ENCODE peak calls at places on chromosome 11, in six cellular contexts. K, F, T, D, E and A are unnamed samples.

GRCh38 chr11:123472236-123472935 is 42.3 kb downstream of the GRAMD1B start:
- DNase-seq in F (no peak), D (no peak), T (no peak), E (no peak), K (no peak), A (no peak)

GRCh38 chr11:103729653-103730052 is 306.8 kb upstream of the DDI1 start:
- DNase-seq in E (no peak), F (no peak), T (no peak), D (no peak), K (no peak), A (no peak)

GRCh38 chr11:44886765-44887164 is 63.9 kb downstream of the TP53I11 start:
- DNase-seq in D (no peak), T (peak), E (no peak), K (no peak), F (peak), A (no peak)

GRCh38 chr11:75507571-75507970 is 18.2 kb downstream of the GDPD5 start:
- DNase-seq in K (no peak), T (no peak), E (no peak), F (no peak), D (no peak), A (no peak)

GRCh38 chr11:2518112-2518982 is 73.5 kb downstream of the KCNQ1 start:
- DNase-seq in T (no peak), D (no peak), F (no peak), E (no peak), K (no peak), A (no peak)

GRCh38 chr11:68978931-68979591 is 1.7 kb downstream of the MRGPRD start:
- DNase-seq in E (no peak), K (no peak), D (no peak), T (no peak), F (no peak), A (no peak)

GRCh38 chr11:22778642-22779041 is 51.0 kb downstream of the SVIP start:
- DNase-seq in F (no peak), E (no peak), T (no peak), D (no peak), K (no peak), A (peak)

GRCh38 chr11:116210663-116211062 is 562.1 kb downstream of the BUD13 start:
- DNase-seq in E (no peak), K (no peak), D (no peak), F (no peak), T (no peak), A (no peak)

GRCh38 chr11:35040221-35040942 is 98.6 kb upstream of the CD44 start:
- DNase-seq in F (no peak), E (peak), D (no peak), T (peak), K (peak), A (peak)

GRCh38 chr11:8871283-8871775 is 39.7 kb upstream of the AKIP1 start:
- DNase-seq in F (peak), D (peak), K (no peak), T (peak), E (no peak), A (peak)

GRCh38 chr11:76197332-76197731 is 9.0 kb downstream of the WNT11 start:
- DNase-seq in E (no peak), F (no peak), T (no peak), D (no peak), K (no peak), A (no peak)

GRCh38 chr11:122439911-122440782 is 215.4 kb upstream of the UBASH3B start:
- DNase-seq in E (no peak), T (peak), K (no peak), D (no peak), F (no peak), A (no peak)